ENCODE peak calls at places on chromosomes 1 and 21, in five cellular contexts. F is CD8-positive, alpha-beta T cell; V is upper lobe of left lung; A is GM23338; Q is psoas muscle. U is an unnamed sample.

GRCh38 chr1:172699111-172699510 is 40.2 kb downstream of the FASLG start:
- DNase-seq in F (peak), V (peak), Q (no peak), A (no peak), U (no peak)

GRCh38 chr1:205042911-205043806 is at the start of gene CNTN2:
- DNase-seq in Q (no peak), V (no peak), A (peak), F (no peak), U (no peak)

GRCh38 chr1:170309389-170310013 is 163.7 kb downstream of the NTMT2 start:
- DNase-seq in V (no peak), Q (no peak), F (no peak), A (no peak), U (no peak)

GRCh38 chr21:26966360-26966977 is 419 bp downstream of the ADAMTS5 start:
- DNase-seq in A (peak), Q (no peak), F (no peak), V (no peak), U (no peak)

GRCh38 chr1:28553229-28553930 is 495 bp downstream of the TRNAU1AP start:
- DNase-seq in V (peak), A (peak), F (peak), Q (peak), U (peak)

GRCh38 chr1:9753121-9753531 is 70.6 kb downstream of the CLSTN1 start:
- DNase-seq in A (no peak), F (no peak), Q (peak), V (no peak), U (no peak)

GRCh38 chr1:95049935-95050334 is 22.8 kb downstream of the ALG14 start:
- DNase-seq in V (no peak), Q (no peak), A (no peak), F (no peak), U (no peak)

GRCh38 chr1:93490357-93490756 is 42.4 kb downstream of the FNBP1L start:
- DNase-seq in F (no peak), V (no peak), A (no peak), Q (no peak), U (no peak)

GRCh38 chr1:117636637-117637425 is 31.0 kb downstream of the TENT5C start:
- DNase-seq in F (no peak), V (no peak), Q (no peak), A (no peak), U (no peak)

GRCh38 chr1:6495540-6496359 is 4.3 kb upstream of the PLEKHG5 start:
- DNase-seq in F (no peak), A (peak), V (no peak), Q (no peak), U (no peak)

GRCh38 chr1:241115784-241116183 is 241.2 kb downstream of the RGS7 start:
- DNase-seq in F (no peak), V (no peak), Q (no peak), A (no peak), U (no peak)

GRCh38 chr1:56758135-56758534 is 61.1 kb downstream of the FYB2 start:
- DNase-seq in F (no peak), V (no peak), Q (peak), A (peak), U (no peak)

GRCh38 chr21:34534522-34534921 is 22.5 kb upstream of the KCNE1 start:
- DNase-seq in V (no peak), Q (no peak), F (no peak), A (no peak), U (no peak)

GRCh38 chr1:230864441-230864840 is 3.9 kb downstream of the C1orf198 start:
- DNase-seq in A (no peak), Q (no peak), V (no peak), F (no peak), U (no peak)

GRCh38 chr1:206568256-206568655 is 44.0 kb downstream of the EIF2D start:
- DNase-seq in A (no peak), F (no peak), Q (no peak), V (peak), U (no peak)

GRCh38 chr1:41329662-41330587 is 31.3 kb upstream of the FOXO6 start:
- DNase-seq in Q (no peak), V (no peak), F (no peak), A (no peak), U (no peak)

GRCh38 chr1:68230901-68231626 is 1.3 kb downstream of the WLS start:
- DNase-seq in V (peak), A (peak), F (no peak), Q (peak), U (no peak)

GRCh38 chr1:9058465-9058864 is 11.0 kb downstream of the SLC2A5 start:
- DNase-seq in F (no peak), A (no peak), V (no peak), Q (peak), U (no peak)

GRCh38 chr1:183810172-183810571 is 5.3 kb downstream of the RGL1 start:
- DNase-seq in F (no peak), V (peak), Q (no peak), A (no peak), U (no peak)

GRCh38 chr1:227899820-227900449 is 47.8 kb downstream of the WNT9A start:
- DNase-seq in F (no peak), V (peak), A (no peak), Q (peak), U (no peak)

GRCh38 chr1:156705918-156706646 is 699 bp upstream of the CRABP2 start:
- DNase-seq in V (peak), F (peak), A (peak), Q (peak), U (no peak)

GRCh38 chr1:223512016-223512415 is 118.8 kb downstream of the CCDC185 start:
- DNase-seq in A (no peak), F (no peak), V (no peak), Q (no peak), U (no peak)

GRCh38 chr1:241817331-241817792 is 30.6 kb upstream of the EXO1 start:
- DNase-seq in Q (no peak), A (no peak), F (no peak), V (no peak), U (no peak)

GRCh38 chr1:109751531-109752260 is 10.9 kb upstream of the GSTM3 start:
- DNase-seq in A (no peak), F (no peak), Q (no peak), V (peak), U (no peak)

GRCh38 chr1:163054056-163054706 is 15.0 kb upstream of the RGS4 start:
- DNase-seq in A (no peak), Q (no peak), F (no peak), V (peak), U (no peak)

GRCh38 chr1:245258271-245258920 is 103.6 kb downstream of the KIF26B start:
- DNase-seq in F (no peak), Q (no peak), A (no peak), V (peak), U (no peak)

GRCh38 chr1:241998412-241998921 is 431 bp downstream of the MAP1LC3C start:
- DNase-seq in A (peak), V (peak), Q (peak), F (peak), U (peak)

GRCh38 chr1:154419620-154420020 is 14.5 kb downstream of the IL6R start:
- DNase-seq in F (no peak), V (peak), A (no peak), Q (peak), U (no peak)

GRCh38 chr1:81706650-81707435 is 93.9 kb upstream of the ADGRL2 start:
- DNase-seq in V (no peak), Q (no peak), A (no peak), F (no peak), U (no peak)

GRCh38 chr1:30688920-30689794 is 34.2 kb downstream of the MATN1 start:
- DNase-seq in F (no peak), Q (peak), A (no peak), V (no peak), U (no peak)

GRCh38 chr1:204709021-204709420 is 23.5 kb upstream of the LRRN2 start:
- DNase-seq in Q (no peak), V (no peak), F (no peak), A (peak), U (no peak)

GRCh38 chr1:19651141-19651737 is 7.1 kb downstream of the NBL1 start:
- DNase-seq in F (peak), A (peak), V (no peak), Q (peak), U (no peak)

GRCh38 chr21:39387461-39388037 is 38.7 kb upstream of the HMGN1 start:
- DNase-seq in A (peak), F (peak), Q (peak), V (peak), U (no peak)

GRCh38 chr1:244918422-244919319 is 54.3 kb upstream of the HNRNPU start:
- DNase-seq in V (peak), F (peak), Q (peak), A (peak), U (no peak)

GRCh38 chr1:113935970-113936369 is 6.8 kb downstream of the HIPK1 start:
- DNase-seq in F (no peak), V (no peak), A (no peak), Q (no peak), U (no peak)

GRCh38 chr1:113940365-113941244 is 11.5 kb downstream of the HIPK1 start:
- DNase-seq in V (no peak), F (peak), Q (peak), A (no peak), U (no peak)

GRCh38 chr1:113941245-113941559 is 12.1 kb downstream of the HIPK1 start:
- DNase-seq in F (no peak), Q (no peak), A (no peak), V (no peak), U (no peak)

GRCh38 chr1:113937146-113937545 is 8.0 kb downstream of the HIPK1 start:
- DNase-seq in V (no peak), Q (no peak), F (no peak), A (no peak), U (no peak)

GRCh38 chr1:113938192-113938591 is 9.1 kb downstream of the HIPK1 start:
- DNase-seq in F (no peak), V (no peak), Q (no peak), A (no peak), U (no peak)
- H3K27ac ChIP-seq in F (no peak), V (no peak), Q (no peak), A (no peak), U (no peak)

GRCh38 chr1:87958711-87959110 is 630.0 kb downstream of the LMO4 start:
- DNase-seq in Q (no peak), V (no peak), A (no peak), F (no peak), U (no peak)
- H3K27ac ChIP-seq in Q (no peak), V (no peak), A (no peak), F (no peak), U (no peak)

DNA sequence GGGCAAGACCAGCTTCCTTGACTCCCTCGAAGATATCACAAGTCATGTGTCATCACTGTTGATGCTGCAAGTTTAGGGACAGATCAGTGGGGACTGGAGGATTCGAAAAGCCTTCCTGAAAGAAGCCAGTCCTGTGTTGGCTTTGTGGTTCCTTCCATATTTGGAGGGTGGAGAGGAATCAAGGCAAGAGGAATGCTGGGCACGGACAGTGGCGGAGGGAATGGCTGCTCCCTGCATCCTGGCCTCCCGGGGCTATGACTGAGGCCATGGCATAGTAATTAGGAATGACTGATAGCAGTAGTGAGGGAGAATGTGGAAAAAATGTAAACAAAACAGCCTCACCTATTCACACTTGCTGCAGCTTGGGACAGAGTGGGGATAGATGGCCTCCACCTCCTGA is 36.4 kb downstream of the VANGL1 start:
- DNase-seq in Q (no peak), V (no peak), A (no peak), F (no peak), U (no peak)
- H3K27ac ChIP-seq in Q (no peak), V (no peak), A (peak), F (no peak), U (peak)

DNA sequence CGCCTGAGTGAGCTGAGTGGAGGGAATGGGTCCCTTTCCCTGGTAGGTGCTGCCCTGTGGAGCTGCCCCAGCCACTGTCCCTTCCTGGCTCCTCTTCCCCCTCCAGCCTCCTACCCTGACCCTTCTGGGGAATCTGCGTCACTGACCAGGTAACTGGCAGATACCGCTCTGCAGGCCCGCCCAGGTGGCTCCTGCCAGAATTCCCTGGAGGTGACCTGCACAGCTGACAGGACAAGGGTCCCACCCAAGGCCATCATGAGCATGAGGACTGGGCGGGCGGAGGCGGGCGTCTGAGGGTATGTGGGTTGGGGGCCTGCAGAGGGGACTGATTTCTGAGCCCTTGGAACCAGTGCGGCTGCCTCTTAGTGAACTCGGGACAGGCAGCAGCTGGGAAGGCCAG is 32.5 kb downstream of the DHRS3 start:
- DNase-seq in A (no peak), F (no peak), V (no peak), Q (peak), U (no peak)
- H3K27ac ChIP-seq in A (no peak), F (no peak), V (no peak), Q (peak), U (no peak)

GRCh38 chr1:7566417-7567375 is 204.4 kb upstream of the VAMP3 start:
- DNase-seq in A (no peak), Q (peak), F (no peak), V (no peak), U (no peak)
- H3K27ac ChIP-seq in A (no peak), Q (no peak), F (no peak), V (no peak), U (no peak)

DNA sequence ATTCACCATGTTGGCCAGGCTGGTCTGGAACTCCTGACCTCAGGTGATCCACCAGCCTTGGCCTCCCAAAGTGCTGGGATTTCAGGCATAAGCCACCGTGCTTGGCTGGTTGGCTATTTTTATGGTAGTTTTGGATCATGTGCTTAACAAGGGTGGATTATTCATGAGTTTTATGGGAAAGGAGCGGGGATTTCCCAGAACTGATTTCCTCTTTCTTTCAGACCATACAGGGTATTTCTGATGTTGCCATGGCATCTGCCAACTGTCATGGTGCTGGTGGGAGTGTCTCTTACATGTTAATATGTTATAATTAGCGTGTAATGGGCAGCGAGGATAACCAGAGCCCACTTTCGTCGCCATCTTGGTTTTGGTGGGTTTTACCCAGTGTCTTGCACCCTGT is 3.2 kb downstream of the TRPM2 start:
- DNase-seq in V (no peak), F (no peak), Q (no peak), A (no peak), U (no peak)
- H3K27ac ChIP-seq in V (no peak), F (no peak), Q (no peak), A (no peak), U (no peak)

DNA sequence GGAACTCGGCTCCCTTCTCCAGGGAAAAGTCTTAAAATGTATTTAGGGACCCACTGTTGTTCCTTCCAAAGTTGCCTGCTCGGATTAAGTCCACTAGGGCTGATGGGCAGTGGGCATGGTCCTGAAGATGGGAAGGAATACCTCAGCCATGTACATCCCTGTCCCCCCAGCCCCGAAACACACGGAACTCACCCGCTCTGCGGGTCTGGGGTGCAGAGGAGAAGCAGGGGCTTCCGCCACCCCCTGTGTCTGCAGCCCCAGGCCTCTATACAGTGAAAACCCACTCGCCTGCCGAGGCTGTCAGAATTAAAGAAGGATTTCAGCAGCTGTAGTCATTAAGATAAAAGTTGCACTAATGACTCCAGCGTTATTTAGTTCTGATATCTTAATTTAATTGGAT is 212.6 kb upstream of the VAMP3 start:
- DNase-seq in F (no peak), Q (no peak), A (no peak), V (no peak), U (no peak)
- H3K27ac ChIP-seq in F (no peak), Q (no peak), A (no peak), V (no peak), U (no peak)

DNA sequence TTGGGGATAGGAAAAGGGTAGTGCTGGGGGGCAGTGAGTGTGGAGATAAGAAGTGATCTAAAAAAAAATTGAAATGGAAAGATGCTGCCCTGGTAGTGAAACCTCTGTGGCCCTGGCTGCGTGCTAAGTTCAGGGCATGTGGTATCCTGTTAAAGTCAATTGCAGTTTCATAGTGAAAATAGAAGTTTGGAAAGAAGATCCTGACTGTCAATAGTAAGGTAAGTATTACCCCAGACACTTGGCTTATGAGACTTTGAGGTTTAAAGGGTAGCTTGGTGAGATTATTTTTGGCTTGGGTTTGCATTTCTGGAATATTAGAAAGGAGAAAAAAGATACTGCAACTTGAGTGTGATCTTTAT is 6.8 kb downstream of the ARID1A start:
- DNase-seq in F (no peak), A (no peak), V (no peak), Q (no peak), U (no peak)
- H3K27ac ChIP-seq in F (no peak), A (no peak), V (no peak), Q (peak), U (peak)

GRCh38 chr21:28789571-28789970 is 203.1 kb downstream of the LTN1 start:
- DNase-seq in V (no peak), F (no peak), Q (no peak), A (no peak), U (no peak)
- H3K27ac ChIP-seq in V (no peak), F (no peak), Q (no peak), A (no peak), U (no peak)

DNA sequence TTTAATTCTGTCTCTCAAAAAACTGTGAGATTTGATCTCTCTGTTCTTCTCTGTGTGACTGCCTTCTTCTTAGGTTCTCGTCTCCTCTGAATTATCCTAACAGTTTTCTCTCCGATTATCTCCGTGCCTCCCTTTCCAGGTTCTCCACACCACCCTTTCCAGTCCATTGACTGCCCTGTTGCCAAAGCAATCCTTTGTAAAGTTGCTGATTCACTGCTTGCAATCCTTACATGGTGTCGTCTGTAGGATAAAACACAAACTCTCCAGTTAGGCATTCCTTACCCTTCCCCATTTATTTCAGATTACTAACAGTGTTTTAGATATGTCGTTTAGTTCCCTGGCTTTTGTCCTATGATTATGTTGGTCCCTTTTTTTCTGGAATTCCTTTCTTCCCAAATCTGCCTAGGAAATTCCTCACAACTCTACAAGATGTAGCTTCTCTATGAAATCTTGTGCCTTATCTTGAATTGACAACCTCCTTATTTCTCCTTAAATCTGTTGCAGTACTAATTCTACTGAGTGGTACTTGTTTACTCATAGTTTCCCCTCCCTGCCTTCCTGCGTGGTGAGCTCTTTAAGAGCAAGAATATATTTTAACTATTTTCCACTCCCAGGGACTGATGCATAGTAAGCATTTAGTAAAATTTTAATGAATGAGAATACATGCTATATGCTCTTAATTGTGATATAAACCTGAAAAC is 22.3 kb downstream of the RCOR3 start:
- DNase-seq in F (no peak), Q (no peak), A (peak), V (no peak), U (no peak)
- H3K27ac ChIP-seq in F (no peak), Q (peak), A (peak), V (no peak), U (no peak)